ENCODE peak calls at places on chromosomes 13 and 19, in eight cellular contexts. One of them, this sample, is unnamed.
A peak's percentile ranks its signal among the peaks of the same experiment; 100 is the strongest.

GRCh38 chr13:29105779-29106178 is 285.6 kb downstream of the MTUS2 start:
- DNase-seq in A549: peak; percentile 1
- DNase-seq in KBM-7: peak; percentile 20
- DNase-seq in uterus: no peak
- DNase-seq in stimulated activated CD4-positive, alpha-beta T cell treated with anti-CD3 and anti-CD28 coated beads, Interleukin-2, amount 100 ng/mL, for 48 hours: no peak
- DNase-seq in NCI-H510A: no peak
- DNase-seq in hepatic stellate cell: no peak
- DNase-seq in HT1080: no peak
- DNase-seq in this sample: no peak

GRCh38 chr13:53191091-53191490 is 162.5 kb downstream of the OLFM4 start:
- DNase-seq in A549: no peak
- DNase-seq in KBM-7: no peak
- DNase-seq in uterus: no peak
- DNase-seq in stimulated activated CD4-positive, alpha-beta T cell treated with anti-CD3 and anti-CD28 coated beads, Interleukin-2, amount 100 ng/mL, for 48 hours: no peak
- DNase-seq in NCI-H510A: no peak
- DNase-seq in hepatic stellate cell: peak; percentile 11
- DNase-seq in HT1080: peak; percentile 87
- DNase-seq in this sample: no peak

GRCh38 chr13:51726446-51727185 is 77.3 kb downstream of the DHRS12 start:
- DNase-seq in A549: no peak
- DNase-seq in KBM-7: no peak
- DNase-seq in uterus: no peak
- DNase-seq in stimulated activated CD4-positive, alpha-beta T cell treated with anti-CD3 and anti-CD28 coated beads, Interleukin-2, amount 100 ng/mL, for 48 hours: no peak
- DNase-seq in NCI-H510A: no peak
- DNase-seq in hepatic stellate cell: peak; percentile 39
- DNase-seq in HT1080: no peak
- DNase-seq in this sample: no peak

GRCh38 chr13:52713894-52714293 is 25.7 kb downstream of the CNMD start:
- DNase-seq in A549: no peak
- DNase-seq in KBM-7: peak; percentile 54
- DNase-seq in uterus: no peak
- DNase-seq in stimulated activated CD4-positive, alpha-beta T cell treated with anti-CD3 and anti-CD28 coated beads, Interleukin-2, amount 100 ng/mL, for 48 hours: no peak
- DNase-seq in NCI-H510A: no peak
- DNase-seq in hepatic stellate cell: no peak
- DNase-seq in HT1080: peak; percentile 27
- DNase-seq in this sample: no peak

GRCh38 chr19:35328851-35329285 is at the start of gene CD22:
- DNase-seq in A549: no peak
- DNase-seq in KBM-7: peak; percentile 64
- DNase-seq in uterus: no peak
- DNase-seq in stimulated activated CD4-positive, alpha-beta T cell treated with anti-CD3 and anti-CD28 coated beads, Interleukin-2, amount 100 ng/mL, for 48 hours: no peak
- DNase-seq in NCI-H510A: no peak
- DNase-seq in hepatic stellate cell: no peak
- DNase-seq in HT1080: no peak
- DNase-seq in this sample: no peak

GRCh38 chr19:18543814-18544475 is 572 bp upstream of the FKBP8 start:
- DNase-seq in A549: peak; percentile 66
- DNase-seq in KBM-7: peak; percentile 76
- DNase-seq in uterus: peak; percentile 41
- DNase-seq in stimulated activated CD4-positive, alpha-beta T cell treated with anti-CD3 and anti-CD28 coated beads, Interleukin-2, amount 100 ng/mL, for 48 hours: peak; percentile 71
- DNase-seq in NCI-H510A: peak; percentile 76
- DNase-seq in hepatic stellate cell: peak; percentile 65
- DNase-seq in HT1080: peak; percentile 74
- DNase-seq in this sample: peak; percentile 23

GRCh38 chr13:27923794-27924528 is 4.2 kb downstream of the PDX1 start:
- DNase-seq in A549: no peak
- DNase-seq in KBM-7: no peak
- DNase-seq in uterus: no peak
- DNase-seq in stimulated activated CD4-positive, alpha-beta T cell treated with anti-CD3 and anti-CD28 coated beads, Interleukin-2, amount 100 ng/mL, for 48 hours: no peak
- DNase-seq in NCI-H510A: no peak
- DNase-seq in hepatic stellate cell: no peak
- DNase-seq in HT1080: no peak
- DNase-seq in this sample: no peak

GRCh38 chr19:42281175-42282035 is 12.4 kb downstream of the CIC start:
- DNase-seq in A549: peak; percentile 66
- DNase-seq in KBM-7: peak; percentile 20
- DNase-seq in uterus: peak; percentile 75
- DNase-seq in stimulated activated CD4-positive, alpha-beta T cell treated with anti-CD3 and anti-CD28 coated beads, Interleukin-2, amount 100 ng/mL, for 48 hours: no peak
- DNase-seq in NCI-H510A: no peak
- DNase-seq in hepatic stellate cell: no peak
- DNase-seq in HT1080: peak; percentile 67
- DNase-seq in this sample: peak; percentile 76

GRCh38 chr19:2038284-2039081 is 12.6 kb downstream of the MKNK2 start:
- DNase-seq in A549: no peak
- DNase-seq in KBM-7: no peak
- DNase-seq in uterus: no peak
- DNase-seq in stimulated activated CD4-positive, alpha-beta T cell treated with anti-CD3 and anti-CD28 coated beads, Interleukin-2, amount 100 ng/mL, for 48 hours: no peak
- DNase-seq in NCI-H510A: no peak
- DNase-seq in hepatic stellate cell: no peak
- DNase-seq in HT1080: no peak
- DNase-seq in this sample: no peak

GRCh38 chr19:41564515-41565383 is 11.2 kb upstream of the CEACAM21 start:
- DNase-seq in A549: no peak
- DNase-seq in KBM-7: no peak
- DNase-seq in uterus: no peak
- DNase-seq in stimulated activated CD4-positive, alpha-beta T cell treated with anti-CD3 and anti-CD28 coated beads, Interleukin-2, amount 100 ng/mL, for 48 hours: no peak
- DNase-seq in NCI-H510A: no peak
- DNase-seq in hepatic stellate cell: no peak
- DNase-seq in HT1080: no peak
- DNase-seq in this sample: no peak

GRCh38 chr13:80945328-80945727 is 604.4 kb upstream of the SPRY2 start:
- DNase-seq in A549: no peak
- DNase-seq in KBM-7: no peak
- DNase-seq in uterus: no peak
- DNase-seq in stimulated activated CD4-positive, alpha-beta T cell treated with anti-CD3 and anti-CD28 coated beads, Interleukin-2, amount 100 ng/mL, for 48 hours: no peak
- DNase-seq in NCI-H510A: no peak
- DNase-seq in hepatic stellate cell: no peak
- DNase-seq in HT1080: no peak
- DNase-seq in this sample: peak; percentile 71

GRCh38 chr19:10291554-10292205 is 1.9 kb downstream of the ICAM5 start:
- DNase-seq in A549: no peak
- DNase-seq in KBM-7: no peak
- DNase-seq in uterus: no peak
- DNase-seq in stimulated activated CD4-positive, alpha-beta T cell treated with anti-CD3 and anti-CD28 coated beads, Interleukin-2, amount 100 ng/mL, for 48 hours: no peak
- DNase-seq in NCI-H510A: no peak
- DNase-seq in hepatic stellate cell: no peak
- DNase-seq in HT1080: no peak
- DNase-seq in this sample: no peak

GRCh38 chr19:36064829-36065228 is 10.1 kb downstream of the WDR62 start:
- DNase-seq in A549: no peak
- DNase-seq in KBM-7: no peak
- DNase-seq in uterus: no peak
- DNase-seq in stimulated activated CD4-positive, alpha-beta T cell treated with anti-CD3 and anti-CD28 coated beads, Interleukin-2, amount 100 ng/mL, for 48 hours: no peak
- DNase-seq in NCI-H510A: no peak
- DNase-seq in hepatic stellate cell: no peak
- DNase-seq in HT1080: no peak
- DNase-seq in this sample: no peak

GRCh38 chr13:112067871-112068305 is 939 bp downstream of the SOX1 start:
- DNase-seq in A549: no peak
- DNase-seq in KBM-7: no peak
- DNase-seq in uterus: no peak
- DNase-seq in stimulated activated CD4-positive, alpha-beta T cell treated with anti-CD3 and anti-CD28 coated beads, Interleukin-2, amount 100 ng/mL, for 48 hours: no peak
- DNase-seq in NCI-H510A: no peak
- DNase-seq in hepatic stellate cell: no peak
- DNase-seq in HT1080: no peak
- DNase-seq in this sample: no peak

GRCh38 chr19:37905936-37906867 is at the start of gene WDR87:
- DNase-seq in A549: peak; percentile 73
- DNase-seq in KBM-7: no peak
- DNase-seq in uterus: peak; percentile 17
- DNase-seq in stimulated activated CD4-positive, alpha-beta T cell treated with anti-CD3 and anti-CD28 coated beads, Interleukin-2, amount 100 ng/mL, for 48 hours: peak; percentile 23
- DNase-seq in NCI-H510A: peak; percentile 84
- DNase-seq in hepatic stellate cell: peak; percentile 26
- DNase-seq in HT1080: no peak
- DNase-seq in this sample: peak; percentile 51

GRCh38 chr19:56309511-56310185 is 5.0 kb downstream of the ZSCAN5A start:
- DNase-seq in A549: no peak
- DNase-seq in KBM-7: peak; percentile 69
- DNase-seq in uterus: no peak
- DNase-seq in stimulated activated CD4-positive, alpha-beta T cell treated with anti-CD3 and anti-CD28 coated beads, Interleukin-2, amount 100 ng/mL, for 48 hours: peak; percentile 73
- DNase-seq in NCI-H510A: no peak
- DNase-seq in hepatic stellate cell: peak; percentile 58
- DNase-seq in HT1080: peak; percentile 60
- DNase-seq in this sample: peak; percentile 39

GRCh38 chr13:29193083-29193482 is 372.9 kb downstream of the MTUS2 start:
- DNase-seq in A549: no peak
- DNase-seq in KBM-7: no peak
- DNase-seq in uterus: no peak
- DNase-seq in stimulated activated CD4-positive, alpha-beta T cell treated with anti-CD3 and anti-CD28 coated beads, Interleukin-2, amount 100 ng/mL, for 48 hours: no peak
- DNase-seq in NCI-H510A: no peak
- DNase-seq in hepatic stellate cell: no peak
- DNase-seq in HT1080: no peak
- DNase-seq in this sample: no peak

GRCh38 chr19:35246466-35247096 is 2.2 kb upstream of the LSR start:
- DNase-seq in A549: no peak
- DNase-seq in KBM-7: no peak
- DNase-seq in uterus: no peak
- DNase-seq in stimulated activated CD4-positive, alpha-beta T cell treated with anti-CD3 and anti-CD28 coated beads, Interleukin-2, amount 100 ng/mL, for 48 hours: no peak
- DNase-seq in NCI-H510A: no peak
- DNase-seq in hepatic stellate cell: no peak
- DNase-seq in HT1080: no peak
- DNase-seq in this sample: no peak

GRCh38 chr19:6018786-6019185 is 40.8 kb upstream of the RANBP3 start:
- DNase-seq in A549: peak; percentile 8
- DNase-seq in KBM-7: no peak
- DNase-seq in uterus: no peak
- DNase-seq in stimulated activated CD4-positive, alpha-beta T cell treated with anti-CD3 and anti-CD28 coated beads, Interleukin-2, amount 100 ng/mL, for 48 hours: no peak
- DNase-seq in NCI-H510A: peak; percentile 14
- DNase-seq in hepatic stellate cell: no peak
- DNase-seq in HT1080: no peak
- DNase-seq in this sample: no peak

GRCh38 chr19:12801466-12802266 is at the start of the genes PRDX2 and THSD8:
- DNase-seq in A549: no peak
- DNase-seq in KBM-7: peak; percentile 88
- DNase-seq in uterus: peak; percentile 72
- DNase-seq in stimulated activated CD4-positive, alpha-beta T cell treated with anti-CD3 and anti-CD28 coated beads, Interleukin-2, amount 100 ng/mL, for 48 hours: peak; percentile 81
- DNase-seq in NCI-H510A: peak; percentile 74
- DNase-seq in hepatic stellate cell: peak; percentile 73
- DNase-seq in HT1080: no peak
- DNase-seq in this sample: peak; percentile 53

GRCh38 chr19:46962030-46962570 is 57.5 kb upstream of the NPAS1 start:
- DNase-seq in A549: no peak
- DNase-seq in KBM-7: no peak
- DNase-seq in uterus: no peak
- DNase-seq in stimulated activated CD4-positive, alpha-beta T cell treated with anti-CD3 and anti-CD28 coated beads, Interleukin-2, amount 100 ng/mL, for 48 hours: no peak
- DNase-seq in NCI-H510A: no peak
- DNase-seq in hepatic stellate cell: no peak
- DNase-seq in HT1080: no peak
- DNase-seq in this sample: no peak

GRCh38 chr19:8815780-8816179 is 16.3 kb downstream of the ZNF558 start:
- DNase-seq in A549: no peak
- DNase-seq in KBM-7: no peak
- DNase-seq in uterus: no peak
- DNase-seq in stimulated activated CD4-positive, alpha-beta T cell treated with anti-CD3 and anti-CD28 coated beads, Interleukin-2, amount 100 ng/mL, for 48 hours: no peak
- DNase-seq in NCI-H510A: no peak
- DNase-seq in hepatic stellate cell: no peak
- DNase-seq in HT1080: no peak
- DNase-seq in this sample: no peak

GRCh38 chr19:19475845-19476828 is 39.2 kb downstream of the TSSK6 start:
- DNase-seq in A549: peak; percentile 21
- DNase-seq in KBM-7: no peak
- DNase-seq in uterus: no peak
- DNase-seq in stimulated activated CD4-positive, alpha-beta T cell treated with anti-CD3 and anti-CD28 coated beads, Interleukin-2, amount 100 ng/mL, for 48 hours: no peak
- DNase-seq in NCI-H510A: no peak
- DNase-seq in hepatic stellate cell: no peak
- DNase-seq in HT1080: no peak
- DNase-seq in this sample: peak; percentile 16

GRCh38 chr19:5341448-5341820 is 822 bp upstream of the PTPRS start:
- DNase-seq in A549: no peak
- DNase-seq in KBM-7: peak; percentile 43
- DNase-seq in uterus: no peak
- DNase-seq in stimulated activated CD4-positive, alpha-beta T cell treated with anti-CD3 and anti-CD28 coated beads, Interleukin-2, amount 100 ng/mL, for 48 hours: no peak
- DNase-seq in NCI-H510A: no peak
- DNase-seq in hepatic stellate cell: no peak
- DNase-seq in HT1080: no peak
- DNase-seq in this sample: no peak

GRCh38 chr19:2235396-2236284 is 489 bp downstream of the PLEKHJ1 start:
- DNase-seq in A549: no peak
- DNase-seq in KBM-7: no peak
- DNase-seq in uterus: no peak
- DNase-seq in stimulated activated CD4-positive, alpha-beta T cell treated with anti-CD3 and anti-CD28 coated beads, Interleukin-2, amount 100 ng/mL, for 48 hours: no peak
- DNase-seq in NCI-H510A: no peak
- DNase-seq in hepatic stellate cell: no peak
- DNase-seq in HT1080: no peak
- DNase-seq in this sample: peak; percentile 85

GRCh38 chr13:93151277-93151676 is 75.3 kb upstream of the GPC6 start:
- DNase-seq in A549: no peak
- DNase-seq in KBM-7: peak; percentile 55
- DNase-seq in uterus: no peak
- DNase-seq in stimulated activated CD4-positive, alpha-beta T cell treated with anti-CD3 and anti-CD28 coated beads, Interleukin-2, amount 100 ng/mL, for 48 hours: no peak
- DNase-seq in NCI-H510A: no peak
- DNase-seq in hepatic stellate cell: peak; percentile 7
- DNase-seq in HT1080: peak; percentile 96
- DNase-seq in this sample: no peak

GRCh38 chr19:17847538-17848366 is at the start of gene JAK3:
- DNase-seq in A549: no peak
- DNase-seq in KBM-7: peak; percentile 62
- DNase-seq in uterus: no peak
- DNase-seq in stimulated activated CD4-positive, alpha-beta T cell treated with anti-CD3 and anti-CD28 coated beads, Interleukin-2, amount 100 ng/mL, for 48 hours: peak; percentile 83
- DNase-seq in NCI-H510A: no peak
- DNase-seq in hepatic stellate cell: peak; percentile 91
- DNase-seq in HT1080: no peak
- DNase-seq in this sample: peak; percentile 59

GRCh38 chr19:36060430-36060829 is 5.7 kb downstream of the WDR62 start:
- DNase-seq in A549: peak; percentile 90
- DNase-seq in KBM-7: peak; percentile 61
- DNase-seq in uterus: peak; percentile 35
- DNase-seq in stimulated activated CD4-positive, alpha-beta T cell treated with anti-CD3 and anti-CD28 coated beads, Interleukin-2, amount 100 ng/mL, for 48 hours: no peak
- DNase-seq in NCI-H510A: no peak
- DNase-seq in hepatic stellate cell: peak; percentile 73
- DNase-seq in HT1080: peak; percentile 41
- DNase-seq in this sample: no peak

GRCh38 chr19:33621811-33622504 is at the start of gene CHST8:
- DNase-seq in A549: no peak
- DNase-seq in KBM-7: no peak
- DNase-seq in uterus: no peak
- DNase-seq in stimulated activated CD4-positive, alpha-beta T cell treated with anti-CD3 and anti-CD28 coated beads, Interleukin-2, amount 100 ng/mL, for 48 hours: no peak
- DNase-seq in NCI-H510A: peak; percentile 3
- DNase-seq in hepatic stellate cell: peak; percentile 42
- DNase-seq in HT1080: no peak
- DNase-seq in this sample: no peak

GRCh38 chr13:99724633-99725517 is 223.6 kb downstream of the TM9SF2 start:
- DNase-seq in A549: no peak
- DNase-seq in KBM-7: no peak
- DNase-seq in uterus: no peak
- DNase-seq in stimulated activated CD4-positive, alpha-beta T cell treated with anti-CD3 and anti-CD28 coated beads, Interleukin-2, amount 100 ng/mL, for 48 hours: no peak
- DNase-seq in NCI-H510A: no peak
- DNase-seq in hepatic stellate cell: no peak
- DNase-seq in HT1080: no peak
- DNase-seq in this sample: no peak

GRCh38 chr13:71754407-71754974 is 112.5 kb downstream of the DACH1 start:
- DNase-seq in A549: no peak
- DNase-seq in KBM-7: no peak
- DNase-seq in uterus: peak; percentile 16
- DNase-seq in stimulated activated CD4-positive, alpha-beta T cell treated with anti-CD3 and anti-CD28 coated beads, Interleukin-2, amount 100 ng/mL, for 48 hours: no peak
- DNase-seq in NCI-H510A: no peak
- DNase-seq in hepatic stellate cell: no peak
- DNase-seq in HT1080: no peak
- DNase-seq in this sample: no peak

GRCh38 chr19:53772943-53773342 is 51.2 kb downstream of the NLRP12 start:
- DNase-seq in A549: peak; percentile 38
- DNase-seq in KBM-7: peak; percentile 53
- DNase-seq in uterus: peak; percentile 34
- DNase-seq in stimulated activated CD4-positive, alpha-beta T cell treated with anti-CD3 and anti-CD28 coated beads, Interleukin-2, amount 100 ng/mL, for 48 hours: peak; percentile 42
- DNase-seq in NCI-H510A: no peak
- DNase-seq in hepatic stellate cell: peak; percentile 49
- DNase-seq in HT1080: peak; percentile 12
- DNase-seq in this sample: peak; percentile 67

GRCh38 chr13:110126391-110126961 is 180.5 kb downstream of the COL4A1 start:
- DNase-seq in A549: no peak
- DNase-seq in KBM-7: no peak
- DNase-seq in uterus: peak; percentile 70
- DNase-seq in stimulated activated CD4-positive, alpha-beta T cell treated with anti-CD3 and anti-CD28 coated beads, Interleukin-2, amount 100 ng/mL, for 48 hours: no peak
- DNase-seq in NCI-H510A: no peak
- DNase-seq in hepatic stellate cell: peak; percentile 86
- DNase-seq in HT1080: peak; percentile 96
- DNase-seq in this sample: no peak

GRCh38 chr19:35204799-35205732 is 23.5 kb downstream of the FAM187B start:
- DNase-seq in A549: no peak
- DNase-seq in KBM-7: peak; percentile 85
- DNase-seq in uterus: no peak
- DNase-seq in stimulated activated CD4-positive, alpha-beta T cell treated with anti-CD3 and anti-CD28 coated beads, Interleukin-2, amount 100 ng/mL, for 48 hours: no peak
- DNase-seq in NCI-H510A: no peak
- DNase-seq in hepatic stellate cell: no peak
- DNase-seq in HT1080: no peak
- DNase-seq in this sample: no peak

This sample was measured in HepG2.